ENCODE peak calls at places on chromosomes 5 and 9, in seven cellular contexts. I is fibroblast of lung, O is GM23338, L is A549, C is mammary epithelial cell, A is IMR-90, J is GM23248. Z is an unnamed sample.

GRCh38 chr5:7396169-7397004 is 449 bp downstream of the ADCY2 start:
- DNase-seq in J (peak), L (no peak), A (no peak), O (peak), C (no peak), I (no peak), Z (peak)

GRCh38 chr5:113806823-113807222 is 293.3 kb downstream of the YTHDC2 start:
- DNase-seq in I (peak), O (no peak), C (peak), A (peak), J (peak), L (no peak), Z (no peak)

GRCh38 chr9:14066032-14066431 is 247.9 kb downstream of the NFIB start:
- DNase-seq in L (no peak), C (no peak), A (no peak), I (no peak), O (no peak), J (no peak), Z (no peak)

GRCh38 chr5:74016373-74016772 is 390.4 kb downstream of the ARHGEF28 start:
- DNase-seq in C (no peak), A (no peak), O (peak), J (no peak), I (no peak), L (no peak), Z (no peak)

GRCh38 chr5:170216262-170216864 is 16.4 kb upstream of the C5orf58 start:
- DNase-seq in O (peak), I (peak), J (peak), C (peak), A (peak), L (peak), Z (peak)

GRCh38 chr9:16131269-16131668 is 578.4 kb downstream of the CCDC171 start:
- DNase-seq in J (peak), I (peak), L (no peak), A (peak), O (peak), C (peak), Z (peak)

GRCh38 chr5:114325552-114325951 is 36.3 kb upstream of the KCNN2 start:
- DNase-seq in A (peak), I (peak), J (no peak), O (no peak), L (no peak), C (peak), Z (no peak)

GRCh38 chr5:179285236-179285635 is 60.0 kb downstream of the ADAMTS2 start:
- DNase-seq in O (no peak), I (peak), L (no peak), J (no peak), A (no peak), C (no peak), Z (no peak)

GRCh38 chr5:148452499-148453193 is 68.9 kb downstream of the FBXO38 start:
- DNase-seq in C (no peak), O (no peak), I (no peak), A (no peak), L (no peak), J (no peak), Z (no peak)

GRCh38 chr9:79352322-79352721 is 219.4 kb upstream of the TLE4 start:
- DNase-seq in I (no peak), C (no peak), L (no peak), A (no peak), O (peak), J (no peak), Z (no peak)

GRCh38 chr5:160311491-160312138 is 749 bp downstream of the CCNJL start:
- DNase-seq in L (no peak), O (peak), C (no peak), J (no peak), I (no peak), A (no peak), Z (no peak)

GRCh38 chr5:138569759-138570158 is 5.4 kb downstream of the HSPA9 start:
- DNase-seq in O (no peak), A (peak), I (peak), J (peak), L (no peak), C (no peak), Z (no peak)

GRCh38 chr9:26477963-26478362 is 414.6 kb downstream of the CAAP1 start:
- DNase-seq in A (no peak), L (no peak), J (no peak), I (no peak), O (no peak), C (no peak), Z (no peak)
- H3K4me2 ChIP-seq in A (no peak), L (no peak), J (no peak), I (no peak), O (no peak), C (no peak), Z (no peak)

GRCh38 chr9:136729926-136730325 is 12.8 kb downstream of the LCN10 start:
- DNase-seq in J (no peak), C (no peak), A (no peak), L (no peak), O (no peak), I (no peak), Z (no peak)
- H3K4me2 ChIP-seq in J (no peak), C (no peak), A (no peak), L (peak), O (no peak), I (no peak), Z (peak)

GRCh38 chr5:94423411-94423810 is 195.0 kb downstream of the KIAA0825 start:
- DNase-seq in J (no peak), C (no peak), O (peak), I (no peak), A (no peak), L (no peak), Z (no peak)
- H3K4me2 ChIP-seq in J (no peak), C (no peak), O (no peak), I (no peak), A (no peak), L (no peak), Z (no peak)

GRCh38 chr5:133257977-133258376 is 206.2 kb downstream of the HSPA4 start:
- DNase-seq in I (no peak), L (no peak), O (no peak), C (no peak), A (no peak), J (no peak), Z (peak)

GRCh38 chr5:133260715-133261114 is 208.9 kb downstream of the HSPA4 start:
- DNase-seq in J (no peak), I (no peak), O (no peak), C (no peak), A (no peak), L (no peak), Z (peak)

GRCh38 chr5:133261993-133262392 is 210.2 kb downstream of the HSPA4 start:
- DNase-seq in J (no peak), I (no peak), C (no peak), L (no peak), A (no peak), O (peak), Z (no peak)

GRCh38 chr5:133256276-133256675 is 204.5 kb downstream of the HSPA4 start:
- DNase-seq in L (no peak), J (no peak), C (no peak), I (no peak), O (no peak), A (no peak), Z (no peak)

DNA sequence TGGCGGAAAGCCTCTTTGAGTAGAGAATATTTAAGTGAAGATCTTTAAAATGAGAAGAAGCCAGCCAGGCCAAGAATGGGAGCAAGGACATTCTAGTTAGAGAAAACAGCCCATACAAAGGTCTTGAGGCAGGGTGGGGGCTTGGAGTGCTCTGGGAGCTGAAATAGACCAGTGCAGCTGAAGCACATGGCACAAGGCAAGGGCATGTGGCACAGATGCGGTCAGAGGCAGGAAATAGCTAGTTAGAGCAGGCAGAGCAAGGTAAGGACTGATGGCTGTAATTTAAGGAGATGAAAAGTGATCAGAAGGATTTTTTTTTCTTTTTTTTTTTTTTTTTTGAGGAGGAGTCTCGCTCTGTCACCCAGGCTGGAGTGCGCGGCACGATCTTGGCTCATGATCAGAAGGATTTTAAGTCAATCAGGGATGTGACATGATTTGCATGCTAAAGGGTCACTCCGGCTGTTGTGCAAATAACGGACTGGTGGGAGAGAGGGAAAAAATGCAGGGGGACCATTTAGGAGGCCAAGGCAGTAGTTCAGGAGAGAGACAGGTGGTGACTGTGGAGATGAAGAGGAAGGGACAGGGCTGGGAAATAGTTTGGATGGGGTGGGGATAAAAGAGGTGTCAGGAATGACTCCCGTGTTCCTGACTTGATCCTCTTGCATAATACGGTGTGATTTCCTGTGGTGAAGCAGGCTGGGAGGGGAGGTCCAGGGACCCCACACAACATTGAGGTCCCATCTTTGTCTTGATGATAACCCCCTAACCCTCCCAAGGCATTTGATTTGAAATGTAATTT is 207.6 kb downstream of the HSPA4 start:
- DNase-seq in I (no peak), J (no peak), C (no peak), O (no peak), A (no peak), L (no peak), Z (no peak)
- H3K4me2 ChIP-seq in I (no peak), J (no peak), C (no peak), O (no peak), A (no peak), L (no peak), Z (no peak)

DNA sequence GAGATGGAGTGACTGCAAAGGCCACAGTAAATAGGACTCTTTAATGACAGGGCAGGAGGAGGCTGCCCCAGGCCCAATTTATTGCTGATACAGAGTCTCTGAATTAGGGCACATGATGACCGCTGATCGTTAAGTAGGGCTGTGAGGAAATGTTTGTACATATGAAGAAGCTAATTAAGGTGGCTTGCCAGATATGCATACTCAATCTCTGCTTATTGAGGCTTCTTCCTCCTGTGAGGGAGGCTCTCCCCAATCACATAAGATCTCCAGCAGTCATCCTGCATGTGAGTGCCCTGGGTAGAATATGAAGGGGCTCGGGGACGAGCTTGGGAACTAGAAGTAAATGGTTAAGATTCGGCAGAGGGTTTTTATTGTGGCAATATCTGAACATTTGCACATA is 8.2 kb upstream of the CD180 start:
- DNase-seq in I (no peak), C (no peak), L (no peak), O (no peak), J (no peak), A (no peak), Z (no peak)
- H3K4me2 ChIP-seq in I (no peak), C (no peak), L (no peak), O (no peak), J (no peak), A (no peak), Z (no peak)

DNA sequence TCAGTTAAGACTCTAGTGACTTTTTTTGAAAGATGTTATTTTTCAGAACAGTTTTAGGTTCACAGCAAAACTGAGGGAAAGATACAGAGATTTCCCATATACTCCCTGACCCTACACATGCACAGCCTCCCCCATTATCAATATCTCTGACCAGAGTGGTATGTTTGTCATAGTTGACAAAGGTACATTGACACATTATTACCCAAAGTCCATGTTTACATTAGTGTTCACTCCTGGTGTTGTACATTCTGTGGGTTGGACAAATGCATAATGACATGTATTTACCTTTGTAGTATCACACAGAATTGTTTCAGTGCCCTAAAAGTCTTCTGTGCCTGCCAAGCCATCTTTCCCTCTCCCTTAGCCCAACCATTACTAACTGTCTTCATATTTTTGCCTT is 470.7 kb upstream of the DMAC1 start:
- DNase-seq in O (no peak), I (no peak), C (no peak), J (no peak), A (no peak), L (no peak), Z (no peak)
- H3K4me2 ChIP-seq in O (no peak), I (no peak), C (no peak), J (no peak), A (no peak), L (no peak), Z (no peak)

GRCh38 chr5:142000709-142001484 is 11.9 kb downstream of the GNPDA1 start:
- DNase-seq in L (no peak), J (peak), I (peak), C (no peak), O (peak), A (no peak), Z (peak)
- H3K4me2 ChIP-seq in L (no peak), J (no peak), I (no peak), C (no peak), O (no peak), A (no peak), Z (no peak)